ENCODE peak calls at places on chromosomes 16 and 17, in nine cellular contexts. S is upper lobe of right lung; C is PC-3; J is heart left ventricle; V is gastrocnemius medialis; Y is HepG2; D is Panc1; L is left lung; Q is CD8-positive, alpha-beta T cell. I is an unnamed sample.
A peak's percentile ranks its signal among the peaks of the same experiment; 100 is the strongest.

GRCh38 chr16:73329363-73330306 is 281.7 kb upstream of the ZFHX3 start:
- ATAC-seq in S (no peak), C (no peak), J (no peak), V (no peak), Y (peak; percentile 47), D (no peak), L (no peak), Q (no peak), I (no peak)

GRCh38 chr16:4677390-4677789 is 16.0 kb upstream of the NUDT16L1 start:
- ATAC-seq in S (peak; percentile 26), C (no peak), J (peak; percentile 81), V (peak; percentile 33), Y (no peak), D (no peak), L (peak; percentile 54), Q (no peak), I (no peak)

GRCh38 chr17:62704381-62704971 is 77.0 kb downstream of the MRC2 start:
- ATAC-seq in S (peak; percentile 57), C (peak; percentile 39), J (no peak), V (no peak), Y (no peak), D (peak; percentile 33), L (peak; percentile 62), Q (no peak), I (peak; percentile 40)

GRCh38 chr17:29246638-29247037 is at the start of gene CRYBA1:
- ATAC-seq in S (peak; percentile 39), C (peak; percentile 13), J (peak; percentile 30), V (no peak), Y (peak; percentile 39), D (peak; percentile 45), L (no peak), Q (no peak), I (no peak)

GRCh38 chr16:86752582-86753175 is 174.3 kb downstream of the FOXL1 start:
- ATAC-seq in S (no peak), C (no peak), J (peak; percentile 35), V (no peak), Y (no peak), D (no peak), L (no peak), Q (no peak), I (no peak)

GRCh38 chr17:20922128-20922670 is 120.6 kb downstream of the USP22 start:
- ATAC-seq in S (no peak), C (no peak), J (peak; percentile 70), V (no peak), Y (no peak), D (no peak), L (peak; percentile 49), Q (no peak), I (peak; percentile 50)

GRCh38 chr16:83402160-83402794 is 405.5 kb upstream of the HSBP1 start:
- ATAC-seq in S (no peak), C (no peak), J (no peak), V (no peak), Y (no peak), D (no peak), L (no peak), Q (no peak), I (no peak)

GRCh38 chr16:89067677-89068076 is 26.0 kb upstream of the ACSF3 start:
- ATAC-seq in S (no peak), C (no peak), J (no peak), V (no peak), Y (no peak), D (no peak), L (no peak), Q (no peak), I (no peak)

GRCh38 chr17:59007995-59008394 is 98.7 kb downstream of the TRIM37 start:
- ATAC-seq in S (no peak), C (no peak), J (no peak), V (no peak), Y (no peak), D (no peak), L (no peak), Q (no peak), I (no peak)

GRCh38 chr16:1343428-1344242 is 8.0 kb downstream of the TSR3 start:
- ATAC-seq in S (no peak), C (peak; percentile 15), J (no peak), V (no peak), Y (peak; percentile 23), D (no peak), L (no peak), Q (no peak), I (no peak)

GRCh38 chr17:47983492-47984223 is 12.7 kb downstream of the CDK5RAP3 start:
- ATAC-seq in S (no peak), C (peak; percentile 44), J (peak; percentile 80), V (no peak), Y (no peak), D (no peak), L (no peak), Q (no peak), I (no peak)

GRCh38 chr17:74839955-74840354 is 19.7 kb downstream of the GRIN2C start:
- ATAC-seq in S (no peak), C (no peak), J (no peak), V (no peak), Y (no peak), D (no peak), L (no peak), Q (no peak), I (no peak)

GRCh38 chr16:22898874-22899348 is 84.9 kb downstream of the HS3ST2 start:
- ATAC-seq in S (peak; percentile 91), C (no peak), J (peak; percentile 90), V (peak; percentile 81), Y (peak; percentile 93), D (peak; percentile 85), L (peak; percentile 81), Q (no peak), I (peak; percentile 80)

GRCh38 chr17:3039748-3040147 is 23.7 kb downstream of the OR1D5 start:
- ATAC-seq in S (no peak), C (no peak), J (no peak), V (no peak), Y (no peak), D (no peak), L (no peak), Q (no peak), I (no peak)

GRCh38 chr17:45270828-45271418 is 9.0 kb upstream of the SPATA32 start:
- ATAC-seq in S (peak; percentile 61), C (peak; percentile 39), J (peak; percentile 29), V (no peak), Y (peak; percentile 70), D (peak; percentile 19), L (peak; percentile 40), Q (peak; percentile 95), I (no peak)

GRCh38 chr17:65049085-65049756 is 7.3 kb downstream of the GNA13 start:
- ATAC-seq in S (no peak), C (no peak), J (no peak), V (peak; percentile 64), Y (no peak), D (no peak), L (no peak), Q (peak; percentile 50), I (no peak)

GRCh38 chr16:66510298-66510697 is 39.6 kb downstream of the TK2 start:
- ATAC-seq in S (no peak), C (no peak), J (no peak), V (no peak), Y (no peak), D (no peak), L (peak; percentile 4), Q (no peak), I (no peak)

GRCh38 chr16:89602952-89603590 is 10.4 kb upstream of the DPEP1 start:
- ATAC-seq in S (no peak), C (no peak), J (no peak), V (no peak), Y (peak; percentile 2), D (peak; percentile 6), L (no peak), Q (no peak), I (no peak)

GRCh38 chr16:27316038-27316680 is 2.4 kb downstream of the IL4R start:
- ATAC-seq in S (no peak), C (no peak), J (no peak), V (no peak), Y (no peak), D (no peak), L (no peak), Q (no peak), I (no peak)
- H3K4me3 ChIP-seq in S (peak overlapping the region; percentile 98), C (peak overlapping the region; percentile 26), J (peak overlapping the region; percentile 97), V (no peak overlapping the region), Y (peak overlapping the region; percentile 99), D (no peak overlapping the region), L (peak overlapping the region; percentile 81), Q (no peak overlapping the region), I (peak overlapping the region; percentile 97)

GRCh38 chr17:9598661-9599060 is 22.2 kb downstream of the CFAP52 start:
- ATAC-seq in S (no peak), C (no peak), J (no peak), V (no peak), Y (no peak), D (no peak), L (no peak), Q (no peak), I (no peak)

GRCh38 chr17:9587969-9588656 is 11.7 kb downstream of the CFAP52 start:
- ATAC-seq in S (no peak), C (no peak), J (no peak), V (no peak), Y (no peak), D (no peak), L (no peak), Q (no peak), I (no peak)

DNA sequence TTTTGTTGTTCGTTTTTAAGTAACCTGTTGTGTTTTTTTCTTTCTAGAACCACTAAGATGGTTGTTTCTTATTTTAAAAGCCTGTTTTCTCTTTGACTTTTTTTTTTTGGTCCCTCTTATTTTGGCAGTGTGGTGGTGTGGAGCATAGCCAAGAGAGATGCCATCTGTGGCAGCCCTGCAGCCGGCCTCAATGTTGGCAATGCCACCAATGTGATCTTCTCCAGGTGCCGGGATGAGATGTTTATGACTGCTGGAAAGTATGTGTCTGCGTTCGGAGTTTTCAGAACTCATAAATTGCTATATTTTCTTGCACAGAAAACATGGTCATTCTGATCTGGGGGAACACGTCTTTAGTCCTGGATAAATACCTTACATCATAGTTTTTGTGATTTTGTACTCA is 17.6 kb downstream of the CFAP52 start:
- ATAC-seq in S (no peak), C (no peak), J (no peak), V (no peak), Y (no peak), D (no peak), L (no peak), Q (no peak), I (no peak)
- H3K4me3 ChIP-seq in S (no peak overlapping the region), C (no peak overlapping the region), J (no peak overlapping the region), V (no peak overlapping the region), Y (no peak overlapping the region), D (no peak overlapping the region), L (no peak overlapping the region), Q (no peak overlapping the region), I (no peak overlapping the region)

GRCh38 chr17:50443492-50444051 is 17.6 kb downstream of the ACSF2 start:
- ATAC-seq in S (peak; percentile 9), C (peak; percentile 52), J (peak; percentile 60), V (peak; percentile 96), Y (no peak), D (no peak), L (peak; percentile 38), Q (no peak), I (no peak)
- H3K4me3 ChIP-seq in S (no peak overlapping the region), C (peak overlapping the region; percentile 2), J (no peak overlapping the region), V (no peak overlapping the region), Y (no peak overlapping the region), D (no peak overlapping the region), L (no peak overlapping the region), Q (no peak overlapping the region), I (no peak overlapping the region)

DNA sequence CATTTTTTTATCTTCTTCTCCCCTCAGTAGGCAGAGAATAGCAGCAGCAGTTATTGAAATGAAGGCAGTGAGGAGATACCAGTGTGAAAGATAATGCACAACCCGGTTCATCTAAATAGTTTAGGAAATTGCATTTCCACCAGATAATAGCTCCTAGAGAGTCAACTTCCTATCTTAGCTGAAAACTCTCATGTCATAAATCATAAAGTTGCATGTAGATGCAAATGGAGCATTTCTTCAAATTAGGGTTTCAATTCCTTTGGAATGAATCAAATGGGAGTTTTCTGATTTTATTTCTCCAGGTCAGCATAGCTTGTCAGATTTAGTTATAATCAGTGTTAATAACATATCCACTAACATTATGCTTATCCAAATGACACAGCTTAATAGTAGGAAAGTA is 335.3 kb downstream of the CNTNAP4 start:
- ATAC-seq in S (no peak), C (no peak), J (no peak), V (no peak), Y (no peak), D (no peak), L (no peak), Q (no peak), I (no peak)
- H3K4me3 ChIP-seq in S (no peak overlapping the region), C (no peak overlapping the region), J (no peak overlapping the region), V (no peak overlapping the region), Y (no peak overlapping the region), D (no peak overlapping the region), L (no peak overlapping the region), Q (no peak overlapping the region), I (no peak overlapping the region)

I was measured in gastroesophageal sphincter.